ENCODE peak calls at places on chromosomes 1 and 21, in eight cellular contexts. O is colonic mucosa, S is left ventricle myocardium inferior, X is cardiac muscle cell, U is ovary, W is K562, G is brain microvascular endothelial cell, B is AG10803. F is an unnamed sample.

GRCh38 chr1:7789828-7790227 is 5.7 kb downstream of the PER3 start:
- DNase-seq in O (no peak), S (no peak), X (no peak), U (no peak), W (no peak), G (no peak), B (no peak), F (no peak)

GRCh38 chr1:26887125-26887524 is 3.0 kb downstream of the GPN2 start:
- DNase-seq in O (no peak), S (no peak), X (peak), U (no peak), W (no peak), G (peak), B (peak), F (no peak)

GRCh38 chr1:42646056-42646455 is 12.2 kb upstream of the PPIH start:
- DNase-seq in O (no peak), S (no peak), X (peak), U (no peak), W (no peak), G (peak), B (peak), F (no peak)

GRCh38 chr1:158146165-158146564 is 34.5 kb upstream of the CD1D start:
- DNase-seq in O (no peak), S (no peak), X (peak), U (no peak), W (no peak), G (peak), B (no peak), F (no peak)

GRCh38 chr1:152870831-152871730 is 7.0 kb upstream of the SMCP start:
- DNase-seq in O (no peak), S (no peak), X (peak), U (no peak), W (peak), G (no peak), B (peak), F (no peak)

GRCh38 chr21:26148071-26148470 is 22.5 kb downstream of the APP start:
- DNase-seq in O (no peak), S (no peak), X (peak), U (no peak), W (no peak), G (peak), B (peak), F (no peak)

GRCh38 chr1:26031903-26032220 is 10.3 kb downstream of the EXTL1 start:
- DNase-seq in O (no peak), S (no peak), X (no peak), U (no peak), W (no peak), G (no peak), B (no peak), F (no peak)

GRCh38 chr1:209772116-209772515 is 12.2 kb downstream of the C1orf74 start:
- DNase-seq in O (no peak), S (no peak), X (no peak), U (no peak), W (no peak), G (no peak), B (no peak), F (no peak)

GRCh38 chr21:45224189-45224938 is 63.3 kb downstream of the POFUT2 start:
- DNase-seq in O (no peak), S (no peak), X (no peak), U (no peak), W (no peak), G (peak), B (no peak), F (no peak)

GRCh38 chr1:243268284-243268653 is 12.4 kb downstream of the SDCCAG8 start:
- DNase-seq in O (no peak), S (no peak), X (peak), U (no peak), W (no peak), G (peak), B (peak), F (no peak)

GRCh38 chr1:86704972-86705632 is 726 bp downstream of the SH3GLB1 start:
- DNase-seq in O (peak), S (peak), X (peak), U (no peak), W (peak), G (peak), B (peak), F (no peak)

GRCh38 chr1:172671591-172671990 is 12.7 kb downstream of the FASLG start:
- DNase-seq in O (no peak), S (no peak), X (peak), U (no peak), W (no peak), G (no peak), B (peak), F (peak)

GRCh38 chr1:39181311-39181710 is 23.2 kb upstream of the MACF1 start:
- DNase-seq in O (no peak), S (no peak), X (no peak), U (no peak), W (no peak), G (no peak), B (no peak), F (no peak)

GRCh38 chr1:3747903-3748302 is 4.3 kb upstream of the CCDC27 start:
- DNase-seq in O (no peak), S (no peak), X (no peak), U (no peak), W (no peak), G (no peak), B (no peak), F (no peak)
- H3K4me3 ChIP-seq in O (no peak), S (peak), X (no peak), U (peak), W (peak), G (no peak), B (peak), F (peak)

DNA sequence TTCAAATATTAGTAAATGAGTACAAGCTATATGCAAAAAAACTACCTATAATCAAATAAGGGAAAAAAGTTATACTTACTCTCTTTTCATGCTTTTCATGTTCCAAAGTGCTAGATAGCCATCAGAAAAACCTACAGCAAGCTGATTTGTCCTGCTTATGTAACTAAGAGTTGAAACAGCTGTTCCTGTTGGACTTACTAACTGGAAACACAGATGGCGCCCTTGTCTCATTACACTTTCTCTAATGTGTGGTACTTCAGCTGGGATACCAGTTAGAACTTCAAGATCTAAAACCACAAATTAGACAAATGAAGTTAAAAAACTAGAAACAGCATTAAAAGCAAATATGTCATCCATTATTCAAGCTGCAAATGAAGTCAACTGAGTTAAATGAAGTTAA is 24.3 kb downstream of the AHCTF1 start:
- DNase-seq in O (peak), S (no peak), X (peak), U (no peak), W (no peak), G (peak), B (peak), F (no peak)
- TF ChIP-seq CTCF in O (peak), S (peak), X (peak), U (peak), W (peak), G (peak), B (peak), F (peak)

GRCh38 chr1:4565169-4565568 is 89.2 kb upstream of the AJAP1 start:
- DNase-seq in O (no peak), S (no peak), X (no peak), U (no peak), W (no peak), G (no peak), B (no peak), F (no peak)
- H3K4me3 ChIP-seq in O (no peak), S (no peak), X (no peak), U (no peak), W (no peak), G (no peak), B (no peak), F (no peak)

GRCh38 chr1:62989497-62989896 is 205.6 kb downstream of the ATG4C start:
- DNase-seq in O (no peak), S (no peak), X (no peak), U (no peak), W (no peak), G (no peak), B (no peak), F (no peak)
- TF ChIP-seq CTCF in O (no peak), S (no peak), X (no peak), U (no peak), W (peak), G (peak), B (no peak), F (no peak)

GRCh38 chr1:198679535-198680173 is 40.8 kb downstream of the PTPRC start:
- DNase-seq in O (no peak), S (no peak), X (no peak), U (no peak), W (no peak), G (no peak), B (no peak), F (no peak)
- H3K4me3 ChIP-seq in O (no peak), S (no peak), X (no peak), U (no peak), W (no peak), G (no peak), B (no peak), F (no peak)

DNA sequence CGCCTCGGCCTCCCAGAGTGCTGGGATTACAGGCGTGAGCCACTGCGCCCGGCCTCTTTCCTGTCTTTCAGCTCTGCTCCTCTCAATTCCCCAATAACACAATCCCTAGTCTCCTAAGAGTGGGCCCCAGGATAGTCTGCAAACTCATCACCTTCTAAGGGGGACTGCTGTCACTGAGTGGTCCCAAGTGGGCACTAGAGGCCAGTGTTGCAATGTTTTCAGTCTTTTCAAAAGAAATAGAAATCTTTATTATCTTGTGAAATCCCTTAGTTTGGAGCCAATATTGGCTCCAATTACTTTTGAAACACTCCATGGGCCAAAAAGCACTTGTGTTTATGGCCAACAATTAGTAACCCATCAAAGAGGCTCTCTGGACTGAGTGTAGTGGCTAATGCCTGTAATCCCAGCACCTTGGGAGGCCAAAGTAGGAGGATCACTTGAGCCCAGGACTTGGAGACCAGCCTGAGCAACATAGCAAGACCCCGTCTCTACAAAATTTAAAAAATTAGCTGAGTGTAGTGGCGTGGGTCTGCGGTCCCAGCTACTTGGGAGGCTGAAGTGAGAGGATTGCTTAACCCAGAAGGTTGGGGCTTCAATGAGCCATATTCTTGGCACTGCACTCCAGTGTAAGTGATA is 28.6 kb upstream of the ZNF697 start:
- DNase-seq in O (no peak), S (no peak), X (peak), U (no peak), W (no peak), G (no peak), B (no peak), F (no peak)
- TF ChIP-seq CTCF in O (no peak), S (no peak), X (peak), U (no peak), W (peak), G (no peak), B (peak), F (no peak)

GRCh38 chr1:161086457-161086856 is 2.9 kb downstream of the NECTIN4 start:
- DNase-seq in O (peak), S (no peak), X (no peak), U (no peak), W (no peak), G (no peak), B (no peak), F (no peak)

GRCh38 chr1:161090617-161091016 is 1.3 kb upstream of the NECTIN4 start:
- DNase-seq in O (no peak), S (no peak), X (no peak), U (no peak), W (no peak), G (no peak), B (no peak), F (no peak)

GRCh38 chr1:161089938-161090337 is 580 bp upstream of the NECTIN4 start:
- DNase-seq in O (no peak), S (no peak), X (no peak), U (no peak), W (no peak), G (no peak), B (no peak), F (no peak)

GRCh38 chr1:161089251-161089924 is at the start of gene NECTIN4:
- DNase-seq in O (peak), S (no peak), X (no peak), U (no peak), W (no peak), G (no peak), B (no peak), F (no peak)

GRCh38 chr1:161088587-161089110 is 709 bp downstream of the NECTIN4 start:
- DNase-seq in O (no peak), S (no peak), X (no peak), U (no peak), W (no peak), G (peak), B (peak), F (no peak)
- H3K4me3 ChIP-seq in O (peak), S (no peak), X (no peak), U (no peak), W (no peak), G (no peak), B (no peak), F (no peak)

GRCh38 chr1:201704439-201704792 is 124.5 kb upstream of the IPO9 start:
- DNase-seq in O (no peak), S (no peak), X (no peak), U (no peak), W (no peak), G (no peak), B (no peak), F (no peak)
- TF ChIP-seq CTCF in O (peak), S (peak), X (no peak), U (no peak), W (no peak), G (no peak), B (no peak), F (no peak)

GRCh38 chr1:40350391-40350790 is 23.1 kb upstream of the SMAP2 start:
- DNase-seq in O (no peak), S (no peak), X (no peak), U (no peak), W (no peak), G (no peak), B (no peak), F (no peak)
- H3K4me3 ChIP-seq in O (no peak), S (no peak), X (no peak), U (no peak), W (no peak), G (no peak), B (no peak), F (no peak)

GRCh38 chr21:20970691-20971090 is 27.5 kb upstream of the NCAM2 start:
- DNase-seq in O (no peak), S (no peak), X (no peak), U (no peak), W (no peak), G (no peak), B (no peak), F (no peak)

GRCh38 chr21:20968391-20968790 is 29.8 kb upstream of the NCAM2 start:
- DNase-seq in O (no peak), S (no peak), X (no peak), U (no peak), W (no peak), G (no peak), B (peak), F (no peak)

GRCh38 chr21:20971296-20971921 is 26.8 kb upstream of the NCAM2 start:
- DNase-seq in O (peak), S (peak), X (peak), U (no peak), W (peak), G (peak), B (peak), F (peak)
- TF ChIP-seq CTCF in O (peak), S (peak), X (peak), U (no peak), W (peak), G (peak), B (peak), F (peak)

F was measured in AG04449.